ENCODE peak calls at places on chromosomes 2 and 18, in seven cellular contexts. One of them, this sample, is unnamed.

GRCh38 chr2:190904644-190905043 is 24.0 kb downstream of the GLS start:
- DNase-seq in BE2C: no peak
- DNase-seq in AG10803: peak; percentile 73
- DNase-seq in fibroblast of lung: no peak
- DNase-seq in esophagus squamous epithelium: no peak
- DNase-seq in fibroblast of the aortic adventitia: peak; percentile 61
- DNase-seq in dorsolateral prefrontal cortex: no peak
- DNase-seq in this sample: peak; percentile 49

GRCh38 chr2:241798081-241798630 is 10.8 kb upstream of the NEU4 start:
- DNase-seq in BE2C: peak; percentile 45
- DNase-seq in AG10803: no peak
- DNase-seq in fibroblast of lung: no peak
- DNase-seq in esophagus squamous epithelium: no peak
- DNase-seq in fibroblast of the aortic adventitia: no peak
- DNase-seq in dorsolateral prefrontal cortex: no peak
- DNase-seq in this sample: no peak

GRCh38 chr2:241882090-241882625 is 12.6 kb downstream of the RTP5 start:
- DNase-seq in BE2C: peak; percentile 60
- DNase-seq in AG10803: no peak
- DNase-seq in fibroblast of lung: no peak
- DNase-seq in esophagus squamous epithelium: no peak
- DNase-seq in fibroblast of the aortic adventitia: no peak
- DNase-seq in dorsolateral prefrontal cortex: no peak
- DNase-seq in this sample: no peak

GRCh38 chr18:70172225-70172624 is 33.3 kb downstream of the RTTN start:
- DNase-seq in BE2C: no peak
- DNase-seq in AG10803: peak; percentile 38
- DNase-seq in fibroblast of lung: peak; percentile 61
- DNase-seq in esophagus squamous epithelium: no peak
- DNase-seq in fibroblast of the aortic adventitia: peak; percentile 60
- DNase-seq in dorsolateral prefrontal cortex: no peak
- DNase-seq in this sample: peak; percentile 57

GRCh38 chr2:13652531-13653313 is 936.0 kb downstream of the TRIB2 start:
- DNase-seq in BE2C: peak; percentile 27
- DNase-seq in AG10803: peak; percentile 25
- DNase-seq in fibroblast of lung: peak; percentile 50
- DNase-seq in esophagus squamous epithelium: no peak
- DNase-seq in fibroblast of the aortic adventitia: no peak
- DNase-seq in dorsolateral prefrontal cortex: no peak
- DNase-seq in this sample: peak; percentile 1

GRCh38 chr2:35454966-35455638 is 900.5 kb upstream of the CRIM1 start:
- DNase-seq in BE2C: peak; percentile 14
- DNase-seq in AG10803: no peak
- DNase-seq in fibroblast of lung: no peak
- DNase-seq in esophagus squamous epithelium: no peak
- DNase-seq in fibroblast of the aortic adventitia: no peak
- DNase-seq in dorsolateral prefrontal cortex: no peak
- DNase-seq in this sample: no peak

GRCh38 chr2:237865623-237866041 is 6.2 kb downstream of the RAMP1 start:
- DNase-seq in BE2C: no peak
- DNase-seq in AG10803: no peak
- DNase-seq in fibroblast of lung: no peak
- DNase-seq in esophagus squamous epithelium: no peak
- DNase-seq in fibroblast of the aortic adventitia: no peak
- DNase-seq in dorsolateral prefrontal cortex: no peak
- DNase-seq in this sample: no peak

GRCh38 chr2:231480781-231481180 is 16.5 kb upstream of the NCL start:
- DNase-seq in BE2C: no peak
- DNase-seq in AG10803: no peak
- DNase-seq in fibroblast of lung: no peak
- DNase-seq in esophagus squamous epithelium: no peak
- DNase-seq in fibroblast of the aortic adventitia: no peak
- DNase-seq in dorsolateral prefrontal cortex: no peak
- DNase-seq in this sample: no peak

GRCh38 chr2:181456660-181457120 is 496 bp upstream of the ITGA4 start:
- DNase-seq in BE2C: peak; percentile 2
- DNase-seq in AG10803: peak; percentile 21
- DNase-seq in fibroblast of lung: peak; percentile 28
- DNase-seq in esophagus squamous epithelium: peak; percentile 20
- DNase-seq in fibroblast of the aortic adventitia: no peak
- DNase-seq in dorsolateral prefrontal cortex: no peak
- DNase-seq in this sample: no peak

GRCh38 chr2:128280901-128281321 is 37.8 kb downstream of the HS6ST1 start:
- DNase-seq in BE2C: peak; percentile 4
- DNase-seq in AG10803: no peak
- DNase-seq in fibroblast of lung: peak; percentile 42
- DNase-seq in esophagus squamous epithelium: no peak
- DNase-seq in fibroblast of the aortic adventitia: peak; percentile 25
- DNase-seq in dorsolateral prefrontal cortex: no peak
- DNase-seq in this sample: no peak

GRCh38 chr2:25842155-25842554 is 36.1 kb downstream of the ASXL2 start:
- DNase-seq in BE2C: no peak
- DNase-seq in AG10803: no peak
- DNase-seq in fibroblast of lung: no peak
- DNase-seq in esophagus squamous epithelium: no peak
- DNase-seq in fibroblast of the aortic adventitia: no peak
- DNase-seq in dorsolateral prefrontal cortex: no peak
- DNase-seq in this sample: no peak

GRCh38 chr2:206801417-206801772 is 36.0 kb downstream of the FASTKD2 start:
- DNase-seq in BE2C: no peak
- DNase-seq in AG10803: no peak
- DNase-seq in fibroblast of lung: no peak
- DNase-seq in esophagus squamous epithelium: no peak
- DNase-seq in fibroblast of the aortic adventitia: no peak
- DNase-seq in dorsolateral prefrontal cortex: no peak
- DNase-seq in this sample: no peak

GRCh38 chr2:206800501-206801416 is 35.4 kb downstream of the FASTKD2 start:
- DNase-seq in BE2C: peak; percentile 72
- DNase-seq in AG10803: peak; percentile 78
- DNase-seq in fibroblast of lung: peak; percentile 77
- DNase-seq in esophagus squamous epithelium: no peak
- DNase-seq in fibroblast of the aortic adventitia: peak; percentile 90
- DNase-seq in dorsolateral prefrontal cortex: peak; percentile 79
- DNase-seq in this sample: peak; percentile 84

GRCh38 chr2:206805922-206806607 is 40.7 kb downstream of the FASTKD2 start:
- DNase-seq in BE2C: no peak
- DNase-seq in AG10803: peak; percentile 83
- DNase-seq in fibroblast of lung: peak; percentile 25
- DNase-seq in esophagus squamous epithelium: no peak
- DNase-seq in fibroblast of the aortic adventitia: peak; percentile 50
- DNase-seq in dorsolateral prefrontal cortex: no peak
- DNase-seq in this sample: no peak

GRCh38 chr2:206804326-206804725 is 38.9 kb downstream of the FASTKD2 start:
- DNase-seq in BE2C: no peak
- DNase-seq in AG10803: peak; percentile 5
- DNase-seq in fibroblast of lung: no peak
- DNase-seq in esophagus squamous epithelium: no peak
- DNase-seq in fibroblast of the aortic adventitia: peak; percentile 58
- DNase-seq in dorsolateral prefrontal cortex: no peak
- DNase-seq in this sample: peak; percentile 8

DNA sequence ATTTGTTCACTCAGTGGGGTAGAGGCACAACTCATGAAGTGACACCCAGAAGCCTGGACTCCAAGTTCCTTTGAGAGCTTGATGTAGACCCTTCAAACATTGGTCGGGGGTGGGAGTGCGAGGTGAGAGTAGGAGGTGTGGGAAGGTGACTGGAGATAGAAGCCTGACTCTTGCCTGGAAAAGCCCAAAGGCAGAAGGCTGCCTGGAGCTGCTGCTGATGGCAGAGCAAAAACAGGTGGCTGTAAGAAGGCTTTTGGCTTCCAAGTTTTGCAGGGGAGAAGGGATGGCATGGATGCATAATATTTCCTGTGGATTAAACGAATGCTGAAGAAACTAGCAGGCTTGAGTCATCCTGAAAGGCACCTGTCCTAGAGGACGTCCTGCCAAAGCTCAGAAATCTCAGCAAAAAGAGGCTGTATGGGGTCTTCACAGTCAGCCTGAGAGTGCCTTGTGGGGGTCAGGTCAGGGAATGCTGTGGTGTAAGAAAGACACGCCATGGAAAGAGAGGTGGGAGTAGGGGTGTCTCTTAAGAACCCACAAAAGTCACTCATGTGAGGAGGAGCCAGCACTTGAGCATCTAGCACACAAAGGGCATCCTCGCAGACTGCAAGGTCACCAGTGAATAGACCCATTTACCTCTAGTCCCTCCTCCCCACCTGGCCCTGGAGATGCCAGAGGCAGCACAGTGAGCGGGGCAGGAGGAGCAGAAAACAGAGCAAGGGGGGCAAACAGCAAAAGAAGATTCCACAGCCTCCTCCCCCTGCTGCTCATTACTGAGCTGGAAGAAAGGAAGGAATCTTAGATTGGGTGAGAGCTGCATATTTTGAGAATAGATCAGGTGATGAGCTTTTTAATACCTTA is 37.5 kb downstream of the FASTKD2 start:
- DNase-seq in BE2C: no peak
- DNase-seq in AG10803: no peak
- DNase-seq in fibroblast of lung: no peak
- DNase-seq in esophagus squamous epithelium: no peak
- DNase-seq in fibroblast of the aortic adventitia: no peak
- DNase-seq in dorsolateral prefrontal cortex: no peak
- DNase-seq in this sample: no peak
- TF ChIP-seq CTCF in BE2C: no peak
- TF ChIP-seq CTCF in AG10803: no peak
- TF ChIP-seq CTCF in fibroblast of lung: no peak
- TF ChIP-seq CTCF in esophagus squamous epithelium: no peak
- TF ChIP-seq CTCF in fibroblast of the aortic adventitia: no peak
- TF ChIP-seq CTCF in dorsolateral prefrontal cortex: no peak
- TF ChIP-seq CTCF in this sample: no peak

GRCh38 chr2:160491922-160492371 is 1.7 kb downstream of the RBMS1 start:
- DNase-seq in BE2C: no peak
- DNase-seq in AG10803: peak; percentile 88
- DNase-seq in fibroblast of lung: peak; percentile 81
- DNase-seq in esophagus squamous epithelium: no peak
- DNase-seq in fibroblast of the aortic adventitia: peak; percentile 82
- DNase-seq in dorsolateral prefrontal cortex: no peak
- DNase-seq in this sample: peak; percentile 82
- H3K4me3 ChIP-seq in BE2C: peak overlapping the region; percentile 84
- H3K4me3 ChIP-seq in AG10803: peak overlapping the region; percentile 79
- H3K4me3 ChIP-seq in fibroblast of lung: peak overlapping the region; percentile 90
- H3K4me3 ChIP-seq in esophagus squamous epithelium: peak overlapping the region; percentile 97
- H3K4me3 ChIP-seq in fibroblast of the aortic adventitia: peak overlapping the region; percentile 75
- H3K4me3 ChIP-seq in dorsolateral prefrontal cortex: peak overlapping the region; percentile 63
- H3K4me3 ChIP-seq in this sample: peak overlapping the region; percentile 74

GRCh38 chr2:44389895-44390294 is 28.1 kb downstream of the CAMKMT start:
- DNase-seq in BE2C: no peak
- DNase-seq in AG10803: no peak
- DNase-seq in fibroblast of lung: peak; percentile 5
- DNase-seq in esophagus squamous epithelium: no peak
- DNase-seq in fibroblast of the aortic adventitia: peak; percentile 4
- DNase-seq in dorsolateral prefrontal cortex: no peak
- DNase-seq in this sample: peak; percentile 6

GRCh38 chr2:44397447-44397846 is 35.7 kb downstream of the CAMKMT start:
- DNase-seq in BE2C: no peak
- DNase-seq in AG10803: peak; percentile 3
- DNase-seq in fibroblast of lung: no peak
- DNase-seq in esophagus squamous epithelium: no peak
- DNase-seq in fibroblast of the aortic adventitia: no peak
- DNase-seq in dorsolateral prefrontal cortex: no peak
- DNase-seq in this sample: no peak

GRCh38 chr2:44398243-44398897 is 36.6 kb downstream of the CAMKMT start:
- DNase-seq in BE2C: no peak
- DNase-seq in AG10803: peak; percentile 2
- DNase-seq in fibroblast of lung: no peak
- DNase-seq in esophagus squamous epithelium: no peak
- DNase-seq in fibroblast of the aortic adventitia: no peak
- DNase-seq in dorsolateral prefrontal cortex: no peak
- DNase-seq in this sample: no peak

GRCh38 chr2:44388877-44389276 is 27.1 kb downstream of the CAMKMT start:
- DNase-seq in BE2C: no peak
- DNase-seq in AG10803: no peak
- DNase-seq in fibroblast of lung: no peak
- DNase-seq in esophagus squamous epithelium: no peak
- DNase-seq in fibroblast of the aortic adventitia: no peak
- DNase-seq in dorsolateral prefrontal cortex: no peak
- DNase-seq in this sample: no peak

DNA sequence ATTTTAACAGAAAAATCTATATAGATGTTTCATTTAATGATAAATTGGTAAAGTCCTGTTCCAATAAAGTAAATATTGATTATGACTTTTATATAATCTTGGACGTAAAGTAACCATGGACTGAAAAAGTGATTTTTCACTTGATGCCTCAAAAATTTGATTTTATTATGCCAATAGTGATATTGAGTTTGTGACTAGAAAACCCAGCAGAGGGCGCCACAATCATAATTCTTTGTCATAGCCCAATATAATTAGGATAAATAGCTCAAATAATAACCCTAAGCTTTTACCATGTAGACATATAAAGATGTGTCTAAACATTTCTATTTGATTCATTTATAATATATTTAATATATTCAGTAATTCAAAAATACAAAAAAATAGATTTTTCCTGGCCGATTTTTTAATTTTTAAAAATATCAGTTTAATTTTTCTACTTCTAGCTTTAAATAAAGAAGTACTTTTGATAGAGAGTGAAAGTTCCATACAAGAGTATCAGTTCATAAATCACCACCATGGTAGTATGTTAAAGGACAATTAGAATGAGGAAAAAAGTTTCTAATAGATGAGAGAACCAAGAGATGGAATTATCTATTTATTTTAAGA is 30.7 kb downstream of the CAMKMT start:
- DNase-seq in BE2C: peak; percentile 78
- DNase-seq in AG10803: peak; percentile 22
- DNase-seq in fibroblast of lung: peak; percentile 50
- DNase-seq in esophagus squamous epithelium: no peak
- DNase-seq in fibroblast of the aortic adventitia: peak; percentile 63
- DNase-seq in dorsolateral prefrontal cortex: no peak
- DNase-seq in this sample: peak; percentile 56
- TF ChIP-seq CTCF in BE2C: peak; percentile 62
- TF ChIP-seq CTCF in AG10803: peak; percentile 70
- TF ChIP-seq CTCF in fibroblast of lung: peak; percentile 62
- TF ChIP-seq CTCF in esophagus squamous epithelium: peak; percentile 43
- TF ChIP-seq CTCF in fibroblast of the aortic adventitia: peak; percentile 64
- TF ChIP-seq CTCF in dorsolateral prefrontal cortex: peak; percentile 62
- TF ChIP-seq CTCF in this sample: peak; percentile 64

DNA sequence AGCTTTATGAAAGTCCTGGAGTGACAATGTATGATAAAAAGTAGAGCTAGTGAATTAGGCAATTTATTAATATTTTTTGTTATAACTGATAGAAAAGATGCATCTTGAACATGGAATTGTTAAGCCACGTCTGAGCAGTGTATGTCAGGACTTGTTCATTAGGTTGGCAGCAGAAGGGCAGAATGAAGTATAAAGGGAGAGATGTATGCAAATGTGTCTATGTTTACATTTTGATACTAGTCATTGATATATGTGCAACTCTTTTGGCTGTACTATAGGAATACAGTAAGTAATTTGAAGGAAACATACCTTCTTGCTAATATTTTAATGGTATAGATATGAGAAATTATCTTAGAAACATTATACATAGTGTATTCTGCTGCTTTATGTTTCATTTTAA is 49.0 kb upstream of the TMEM247 start:
- DNase-seq in BE2C: no peak
- DNase-seq in AG10803: no peak
- DNase-seq in fibroblast of lung: no peak
- DNase-seq in esophagus squamous epithelium: no peak
- DNase-seq in fibroblast of the aortic adventitia: no peak
- DNase-seq in dorsolateral prefrontal cortex: no peak
- DNase-seq in this sample: no peak
- H3K4me3 ChIP-seq in BE2C: no peak overlapping the region
- H3K4me3 ChIP-seq in AG10803: no peak overlapping the region
- H3K4me3 ChIP-seq in fibroblast of lung: no peak overlapping the region
- H3K4me3 ChIP-seq in esophagus squamous epithelium: no peak overlapping the region
- H3K4me3 ChIP-seq in fibroblast of the aortic adventitia: no peak overlapping the region
- H3K4me3 ChIP-seq in dorsolateral prefrontal cortex: no peak overlapping the region
- H3K4me3 ChIP-seq in this sample: no peak overlapping the region

This sample was measured in fibroblast of pulmonary artery.